ENCODE peak calls at places on chromosomes 13 and 19, in seven cellular contexts. C, I, O, M, U, N and B are unnamed samples.

GRCh38 chr19:13621413-13621812 is 115.1 kb upstream of the CACNA1A start:
- DNase-seq in C (no peak), I (peak; percentile 57), O (peak; percentile 61), M (peak; percentile 76), U (peak; percentile 80), N (peak; percentile 90), B (no peak)

GRCh38 chr13:37747071-37747612 is 122.4 kb downstream of the TRPC4 start:
- DNase-seq in C (no peak), I (peak; percentile 12), O (no peak), M (no peak), U (peak; percentile 29), N (peak; percentile 31), B (no peak)

GRCh38 chr13:101655435-101655834 is 203.0 kb downstream of the ITGBL1 start:
- DNase-seq in C (no peak), I (no peak), O (no peak), M (no peak), U (no peak), N (no peak), B (no peak)

GRCh38 chr13:33611016-33611805 is 206.7 kb upstream of the RFC3 start:
- DNase-seq in C (peak; percentile 20), I (peak; percentile 52), O (peak; percentile 23), M (no peak), U (no peak), N (peak; percentile 67), B (peak; percentile 71)

GRCh38 chr19:17560205-17560595 is 4.8 kb downstream of the COLGALT1 start:
- DNase-seq in C (no peak), I (peak; percentile 73), O (no peak), M (no peak), U (peak; percentile 87), N (peak; percentile 98), B (no peak)

GRCh38 chr19:48660854-48661731 is 11.7 kb downstream of the NTN5 start:
- DNase-seq in C (peak; percentile 85), I (peak; percentile 59), O (peak; percentile 93), M (peak; percentile 88), U (peak; percentile 46), N (peak; percentile 99), B (peak; percentile 49)

GRCh38 chr13:39353988-39354387 is 249.0 kb downstream of the LHFPL6 start:
- DNase-seq in C (no peak), I (no peak), O (no peak), M (no peak), U (peak; percentile 38), N (peak; percentile 68), B (no peak)

GRCh38 chr13:41597348-41598041 is 140.1 kb downstream of the RGCC start:
- DNase-seq in C (no peak), I (no peak), O (no peak), M (no peak), U (no peak), N (no peak), B (no peak)

GRCh38 chr13:21348771-21349170 is 110.3 kb downstream of the ZDHHC20 start:
- DNase-seq in C (no peak), I (no peak), O (no peak), M (no peak), U (no peak), N (no peak), B (no peak)